ENCODE peak calls at places on chromosomes 1 and 21, in five cellular contexts. One of them, this sample, is unnamed.
A peak's percentile ranks its signal among the peaks of the same experiment; 100 is the strongest.

GRCh38 chr1:78375996-78376395 is 114.8 kb upstream of the PTGFR start:
- DNase-seq in coronary artery: no peak
- DNase-seq in GM13976: no peak
- DNase-seq in ovary: no peak
- DNase-seq in sigmoid colon: no peak
- DNase-seq in this sample: no peak

GRCh38 chr1:223423641-223424233 is 30.5 kb downstream of the CCDC185 start:
- DNase-seq in GM13976: no peak
- DNase-seq in ovary: no peak
- DNase-seq in sigmoid colon: no peak
- DNase-seq in coronary artery: no peak
- DNase-seq in this sample: no peak

GRCh38 chr1:248590055-248590454 is 7.4 kb downstream of the OR2T10 start:
- DNase-seq in coronary artery: no peak
- DNase-seq in ovary: no peak
- DNase-seq in GM13976: no peak
- DNase-seq in sigmoid colon: no peak
- DNase-seq in this sample: no peak

GRCh38 chr1:89085781-89086180 is 20.8 kb upstream of the GBP1 start:
- DNase-seq in GM13976: peak; percentile 57
- DNase-seq in sigmoid colon: no peak
- DNase-seq in ovary: no peak
- DNase-seq in coronary artery: no peak
- DNase-seq in this sample: no peak

GRCh38 chr1:100428160-100428559 is 75.9 kb downstream of the CDC14A start:
- DNase-seq in sigmoid colon: no peak
- DNase-seq in ovary: no peak
- DNase-seq in coronary artery: no peak
- DNase-seq in GM13976: no peak
- DNase-seq in this sample: no peak

GRCh38 chr1:108785880-108786279 is 39.4 kb downstream of the STXBP3 start:
- DNase-seq in sigmoid colon: no peak
- DNase-seq in ovary: no peak
- DNase-seq in GM13976: no peak
- DNase-seq in coronary artery: no peak
- DNase-seq in this sample: no peak

GRCh38 chr1:204623365-204623893 is 62.1 kb downstream of the LRRN2 start:
- DNase-seq in sigmoid colon: no peak
- DNase-seq in coronary artery: no peak
- DNase-seq in ovary: peak; percentile 74
- DNase-seq in GM13976: no peak
- DNase-seq in this sample: no peak

GRCh38 chr1:189805735-189806134 is 671.9 kb downstream of the BRINP3 start:
- DNase-seq in sigmoid colon: no peak
- DNase-seq in coronary artery: no peak
- DNase-seq in GM13976: no peak
- DNase-seq in ovary: no peak
- DNase-seq in this sample: no peak

GRCh38 chr21:44521928-44522752 is 17.9 kb downstream of the KRTAP10-1 start:
- DNase-seq in GM13976: no peak
- DNase-seq in sigmoid colon: peak; percentile 57
- DNase-seq in ovary: peak; percentile 28
- DNase-seq in coronary artery: no peak
- DNase-seq in this sample: peak; percentile 54

GRCh38 chr1:6961289-6961688 is 176.0 kb downstream of the CAMTA1 start:
- DNase-seq in coronary artery: no peak
- DNase-seq in sigmoid colon: no peak
- DNase-seq in GM13976: no peak
- DNase-seq in ovary: no peak
- DNase-seq in this sample: no peak

GRCh38 chr1:19648689-19649088 is 4.6 kb downstream of the NBL1 start:
- DNase-seq in sigmoid colon: no peak
- DNase-seq in ovary: no peak
- DNase-seq in GM13976: no peak
- DNase-seq in coronary artery: no peak
- DNase-seq in this sample: no peak

GRCh38 chr1:62321438-62321837 is 2.2 kb upstream of the KANK4 start:
- DNase-seq in coronary artery: no peak
- DNase-seq in sigmoid colon: no peak
- DNase-seq in GM13976: no peak
- DNase-seq in ovary: no peak
- DNase-seq in this sample: no peak

GRCh38 chr1:200243042-200243437 is 166.8 kb downstream of the ZNF281 start:
- DNase-seq in sigmoid colon: no peak
- DNase-seq in ovary: no peak
- DNase-seq in coronary artery: no peak
- DNase-seq in GM13976: no peak
- DNase-seq in this sample: no peak

GRCh38 chr1:79100385-79100784 is 93.9 kb upstream of the ADGRL4 start:
- DNase-seq in GM13976: no peak
- DNase-seq in sigmoid colon: no peak
- DNase-seq in ovary: no peak
- DNase-seq in coronary artery: no peak
- DNase-seq in this sample: no peak

GRCh38 chr1:241972703-241973375 is 15.3 kb downstream of the BECN2 start:
- DNase-seq in sigmoid colon: no peak
- DNase-seq in coronary artery: no peak
- DNase-seq in GM13976: no peak
- DNase-seq in ovary: no peak
- DNase-seq in this sample: no peak

GRCh38 chr1:60863131-60863530 is 219.2 kb upstream of the NFIA start:
- DNase-seq in sigmoid colon: no peak
- DNase-seq in GM13976: no peak
- DNase-seq in coronary artery: no peak
- DNase-seq in ovary: no peak
- DNase-seq in this sample: no peak

GRCh38 chr1:26155370-26156284 is 3.3 kb upstream of the FAM110D start:
- DNase-seq in sigmoid colon: no peak
- DNase-seq in ovary: no peak
- DNase-seq in coronary artery: peak; percentile 64
- DNase-seq in GM13976: no peak
- DNase-seq in this sample: no peak

GRCh38 chr1:84771895-84772294 is 81.6 kb upstream of the SSX2IP start:
- DNase-seq in coronary artery: no peak
- DNase-seq in sigmoid colon: no peak
- DNase-seq in GM13976: no peak
- DNase-seq in ovary: no peak
- DNase-seq in this sample: no peak

GRCh38 chr1:244920911-244921310 is 56.6 kb upstream of the HNRNPU start:
- DNase-seq in GM13976: peak; percentile 48
- DNase-seq in coronary artery: no peak
- DNase-seq in sigmoid colon: no peak
- DNase-seq in ovary: no peak
- DNase-seq in this sample: no peak

GRCh38 chr1:27504588-27505419 is 14.8 kb upstream of the WASF2 start:
- DNase-seq in ovary: peak; percentile 90
- DNase-seq in sigmoid colon: peak; percentile 91
- DNase-seq in GM13976: peak; percentile 21
- DNase-seq in coronary artery: no peak
- DNase-seq in this sample: no peak

GRCh38 chr1:42740756-42741580 is 932 bp upstream of the CLDN19 start:
- DNase-seq in ovary: no peak
- DNase-seq in sigmoid colon: no peak
- DNase-seq in GM13976: no peak
- DNase-seq in coronary artery: no peak
- DNase-seq in this sample: no peak

GRCh38 chr1:114511048-114511785 is at the start of gene TRIM33:
- DNase-seq in sigmoid colon: peak; percentile 94
- DNase-seq in GM13976: peak; percentile 95
- DNase-seq in ovary: peak; percentile 95
- DNase-seq in coronary artery: peak; percentile 93
- DNase-seq in this sample: peak; percentile 97

GRCh38 chr1:114352797-114353196 is 158.2 kb downstream of the TRIM33 start:
- DNase-seq in ovary: no peak
- DNase-seq in GM13976: no peak
- DNase-seq in sigmoid colon: no peak
- DNase-seq in coronary artery: no peak
- DNase-seq in this sample: no peak

GRCh38 chr1:88873737-88874374 is 17.5 kb downstream of the GTF2B start:
- DNase-seq in coronary artery: no peak
- DNase-seq in sigmoid colon: no peak
- DNase-seq in GM13976: no peak
- DNase-seq in ovary: no peak
- DNase-seq in this sample: no peak

GRCh38 chr1:153422450-153423068 is 6.2 kb downstream of the S100A7A start:
- DNase-seq in ovary: peak; percentile 81
- DNase-seq in GM13976: peak; percentile 65
- DNase-seq in coronary artery: peak; percentile 61
- DNase-seq in sigmoid colon: no peak
- DNase-seq in this sample: peak; percentile 77
- TF ChIP-seq CTCF in ovary: no peak
- TF ChIP-seq CTCF in GM13976: no peak
- TF ChIP-seq CTCF in coronary artery: no peak
- TF ChIP-seq CTCF in sigmoid colon: no peak
- TF ChIP-seq CTCF in this sample: no peak

GRCh38 chr1:31133368-31133767 is 67.9 kb upstream of the PUM1 start:
- DNase-seq in coronary artery: no peak
- DNase-seq in sigmoid colon: no peak
- DNase-seq in GM13976: no peak
- DNase-seq in ovary: no peak
- DNase-seq in this sample: no peak
- TF ChIP-seq CTCF in coronary artery: no peak
- TF ChIP-seq CTCF in sigmoid colon: no peak
- TF ChIP-seq CTCF in GM13976: no peak
- TF ChIP-seq CTCF in ovary: no peak
- TF ChIP-seq CTCF in this sample: no peak

GRCh38 chr1:41616563-41616962 is 132.1 kb upstream of the EDN2 start:
- DNase-seq in GM13976: no peak
- DNase-seq in sigmoid colon: no peak
- DNase-seq in coronary artery: no peak
- DNase-seq in ovary: no peak
- DNase-seq in this sample: no peak

GRCh38 chr1:41617336-41617735 is 132.9 kb upstream of the EDN2 start:
- DNase-seq in GM13976: no peak
- DNase-seq in coronary artery: no peak
- DNase-seq in ovary: no peak
- DNase-seq in sigmoid colon: no peak
- DNase-seq in this sample: no peak

GRCh38 chr1:41619511-41620364 is 135.3 kb upstream of the EDN2 start:
- DNase-seq in GM13976: no peak
- DNase-seq in ovary: no peak
- DNase-seq in sigmoid colon: no peak
- DNase-seq in coronary artery: no peak
- DNase-seq in this sample: no peak

GRCh38 chr1:41618871-41619270 is 134.4 kb upstream of the EDN2 start:
- DNase-seq in sigmoid colon: no peak
- DNase-seq in GM13976: no peak
- DNase-seq in coronary artery: no peak
- DNase-seq in ovary: no peak
- DNase-seq in this sample: no peak

GRCh38 chr1:41618066-41618825 is 133.8 kb upstream of the EDN2 start:
- DNase-seq in ovary: peak; percentile 86
- DNase-seq in GM13976: no peak
- DNase-seq in coronary artery: peak; percentile 85
- DNase-seq in sigmoid colon: peak; percentile 87
- DNase-seq in this sample: peak; percentile 93
- TF ChIP-seq CTCF in ovary: no peak
- TF ChIP-seq CTCF in GM13976: no peak
- TF ChIP-seq CTCF in coronary artery: no peak
- TF ChIP-seq CTCF in sigmoid colon: no peak
- TF ChIP-seq CTCF in this sample: no peak

DNA sequence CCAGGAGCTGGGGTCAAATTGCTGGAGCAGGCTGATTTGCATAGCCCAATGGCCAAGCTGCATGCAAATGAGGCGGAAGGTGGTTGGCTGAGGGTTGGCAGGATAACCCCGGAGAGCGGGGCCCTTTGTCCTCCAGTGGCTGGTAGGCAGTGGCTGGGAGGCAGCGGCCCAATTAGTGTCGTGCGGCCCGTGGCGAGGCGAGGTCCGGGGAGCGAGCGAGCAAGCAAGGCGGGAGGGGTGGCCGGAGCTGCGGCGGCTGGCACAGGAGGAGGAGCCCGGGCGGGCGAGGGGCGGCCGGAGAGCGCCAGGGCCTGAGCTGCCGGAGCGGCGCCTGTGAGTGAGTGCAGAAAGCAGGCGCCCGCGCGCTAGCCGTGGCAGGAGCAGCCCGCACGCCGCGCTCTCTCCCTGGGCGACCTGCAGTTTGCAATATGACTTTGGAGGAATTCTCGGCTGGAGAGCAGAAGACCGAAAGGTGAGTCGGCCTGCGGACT is at the start of gene GADD45A:
- DNase-seq in ovary: peak; percentile 96
- DNase-seq in GM13976: peak; percentile 96
- DNase-seq in sigmoid colon: peak; percentile 99
- DNase-seq in coronary artery: peak; percentile 100
- DNase-seq in this sample: peak; percentile 99
- TF ChIP-seq CTCF in ovary: no peak
- TF ChIP-seq CTCF in GM13976: no peak
- TF ChIP-seq CTCF in sigmoid colon: no peak
- TF ChIP-seq CTCF in coronary artery: no peak
- TF ChIP-seq CTCF in this sample: no peak

GRCh38 chr1:22976127-22976460 is 3.4 kb upstream of the LACTBL1 start:
- DNase-seq in sigmoid colon: no peak
- DNase-seq in ovary: no peak
- DNase-seq in coronary artery: no peak
- DNase-seq in GM13976: no peak
- DNase-seq in this sample: no peak
- TF ChIP-seq CTCF in sigmoid colon: no peak
- TF ChIP-seq CTCF in ovary: no peak
- TF ChIP-seq CTCF in coronary artery: no peak
- TF ChIP-seq CTCF in GM13976: no peak
- TF ChIP-seq CTCF in this sample: no peak

DNA sequence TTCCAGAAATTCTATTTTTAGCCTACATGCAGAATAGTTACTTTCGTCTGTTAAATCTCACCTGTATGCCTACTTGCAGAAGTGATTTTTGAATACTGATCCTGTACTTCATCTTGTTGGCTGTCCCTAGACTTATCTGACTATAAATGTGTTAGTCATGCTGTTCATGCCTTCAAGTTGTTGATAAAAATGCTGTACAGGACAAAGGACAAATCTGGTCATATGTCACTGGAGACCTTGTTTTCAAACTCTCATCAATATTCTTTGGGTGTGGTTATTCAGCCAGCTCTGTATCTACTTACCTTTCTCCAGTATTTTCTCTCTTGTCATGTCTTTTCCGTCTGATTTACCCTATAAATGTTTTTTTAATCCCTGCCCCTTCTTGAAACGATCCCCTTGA is 132.9 kb downstream of the RNF220 start:
- DNase-seq in coronary artery: no peak
- DNase-seq in GM13976: no peak
- DNase-seq in ovary: no peak
- DNase-seq in sigmoid colon: no peak
- DNase-seq in this sample: no peak
- TF ChIP-seq CTCF in coronary artery: no peak
- TF ChIP-seq CTCF in GM13976: no peak
- TF ChIP-seq CTCF in ovary: no peak
- TF ChIP-seq CTCF in sigmoid colon: no peak
- TF ChIP-seq CTCF in this sample: no peak

DNA sequence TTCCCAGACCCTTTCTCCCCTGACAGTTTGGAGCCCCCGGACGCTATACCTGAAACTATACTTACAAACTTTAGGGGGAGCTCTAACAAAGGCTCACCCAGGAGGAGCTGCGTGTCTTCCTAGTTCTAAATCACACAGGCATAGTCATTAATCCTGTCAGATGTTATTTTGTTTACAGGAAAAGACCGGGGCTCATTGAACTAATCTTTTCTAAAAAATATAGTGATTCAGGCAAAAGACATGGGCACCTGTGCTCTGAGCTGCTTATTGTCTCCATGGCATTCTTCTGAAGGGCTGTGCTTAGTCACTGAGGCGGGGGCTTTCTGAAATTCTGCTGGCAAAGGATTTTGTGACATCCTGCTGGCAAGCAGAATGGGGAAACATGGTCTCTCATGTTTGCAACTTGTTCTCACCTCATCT is 1577.0 kb downstream of the NCAM2 start:
- DNase-seq in sigmoid colon: no peak
- DNase-seq in ovary: no peak
- DNase-seq in GM13976: no peak
- DNase-seq in coronary artery: no peak
- DNase-seq in this sample: no peak
- TF ChIP-seq CTCF in sigmoid colon: no peak
- TF ChIP-seq CTCF in ovary: no peak
- TF ChIP-seq CTCF in GM13976: no peak
- TF ChIP-seq CTCF in coronary artery: no peak
- TF ChIP-seq CTCF in this sample: peak; percentile 28